ENCODE peak calls at places on chromosomes 11 and 22, in four cellular contexts. B is A549, K is IMR-90, X is HepG2. T is an unnamed sample.
A peak's percentile ranks its signal among the peaks of the same experiment; 100 is the strongest.

GRCh38 chr11:118648291-118648690 is 31.2 kb downstream of the TREH start:
- DNase-seq in B (no peak), K (no peak), X (no peak), T (no peak)

GRCh38 chr11:11045156-11045670 is 187.4 kb upstream of the ZBED5 start:
- DNase-seq in B (no peak), K (no peak), X (no peak), T (no peak)

GRCh38 chr11:8692417-8692816 is 9.8 kb downstream of the RPL27A start:
- DNase-seq in B (no peak), K (no peak), X (no peak), T (no peak)

GRCh38 chr22:46450931-46451660 is 86.3 kb downstream of the CELSR1 start:
- DNase-seq in B (no peak), K (no peak), X (no peak), T (no peak)

GRCh38 chr22:38870312-38870741 is 1.7 kb downstream of the CBX6 start:
- DNase-seq in B (peak; percentile 78), K (peak; percentile 78), X (peak; percentile 78), T (peak; percentile 90)

GRCh38 chr11:129440028-129440630 is 64.5 kb downstream of the BARX2 start:
- DNase-seq in B (peak; percentile 17), K (no peak), X (peak; percentile 26), T (no peak)

GRCh38 chr11:5059527-5059926 is at the start of gene OR52E2:
- DNase-seq in B (no peak), K (no peak), X (no peak), T (no peak)

GRCh38 chr22:37824674-37825641 is 1.8 kb downstream of the GALR3 start:
- DNase-seq in B (no peak), K (no peak), X (no peak), T (no peak)

GRCh38 chr11:38553033-38553432 is 1955.0 kb upstream of the RAG2 start:
- DNase-seq in B (no peak), K (no peak), X (no peak), T (no peak)

GRCh38 chr11:44950036-44950624 is 553 bp downstream of the TP53I11 start:
- DNase-seq in B (no peak), K (no peak), X (no peak), T (no peak)

GRCh38 chr11:20050551-20051333 is 109.5 kb downstream of the DBX1 start:
- DNase-seq in B (no peak), K (no peak), X (no peak), T (no peak)

GRCh38 chr11:106088896-106089295 is 11.4 kb downstream of the AASDHPPT start:
- DNase-seq in B (no peak), K (peak; percentile 75), X (no peak), T (no peak)

GRCh38 chr22:30306629-30307016 is 17.3 kb upstream of the CASTOR1 start:
- DNase-seq in B (no peak), K (no peak), X (no peak), T (no peak)

GRCh38 chr22:41367680-41368542 is 13.8 kb upstream of the TEF start:
- DNase-seq in B (no peak), K (peak; percentile 22), X (peak; percentile 39), T (no peak)
- TF ChIP-seq MAZ in B (no peak), K (no peak), X (no peak), T (no peak)

DNA sequence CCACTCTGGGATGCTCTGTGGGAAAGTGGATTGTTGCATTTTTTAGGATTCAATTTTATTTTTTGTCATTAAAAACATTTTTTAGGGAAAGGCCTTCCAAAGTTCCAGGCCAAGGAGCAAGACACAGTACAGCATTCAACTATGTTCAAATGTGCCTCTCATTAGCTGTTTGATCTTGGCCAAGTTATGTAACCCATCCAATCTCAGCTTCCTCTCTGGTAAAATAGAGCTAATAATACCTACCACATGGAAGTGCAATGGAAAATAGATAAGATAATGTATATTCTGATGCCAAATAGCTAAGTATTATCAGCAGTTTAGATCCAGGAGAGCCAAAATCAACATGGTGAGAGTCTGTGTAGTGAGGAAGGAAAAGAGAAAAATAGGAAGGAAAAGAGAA is 220.3 kb upstream of the SESN3 start:
- DNase-seq in B (no peak), K (no peak), X (no peak), T (no peak)
- TF ChIP-seq MAZ in B (no peak), K (no peak), X (no peak), T (no peak)

DNA sequence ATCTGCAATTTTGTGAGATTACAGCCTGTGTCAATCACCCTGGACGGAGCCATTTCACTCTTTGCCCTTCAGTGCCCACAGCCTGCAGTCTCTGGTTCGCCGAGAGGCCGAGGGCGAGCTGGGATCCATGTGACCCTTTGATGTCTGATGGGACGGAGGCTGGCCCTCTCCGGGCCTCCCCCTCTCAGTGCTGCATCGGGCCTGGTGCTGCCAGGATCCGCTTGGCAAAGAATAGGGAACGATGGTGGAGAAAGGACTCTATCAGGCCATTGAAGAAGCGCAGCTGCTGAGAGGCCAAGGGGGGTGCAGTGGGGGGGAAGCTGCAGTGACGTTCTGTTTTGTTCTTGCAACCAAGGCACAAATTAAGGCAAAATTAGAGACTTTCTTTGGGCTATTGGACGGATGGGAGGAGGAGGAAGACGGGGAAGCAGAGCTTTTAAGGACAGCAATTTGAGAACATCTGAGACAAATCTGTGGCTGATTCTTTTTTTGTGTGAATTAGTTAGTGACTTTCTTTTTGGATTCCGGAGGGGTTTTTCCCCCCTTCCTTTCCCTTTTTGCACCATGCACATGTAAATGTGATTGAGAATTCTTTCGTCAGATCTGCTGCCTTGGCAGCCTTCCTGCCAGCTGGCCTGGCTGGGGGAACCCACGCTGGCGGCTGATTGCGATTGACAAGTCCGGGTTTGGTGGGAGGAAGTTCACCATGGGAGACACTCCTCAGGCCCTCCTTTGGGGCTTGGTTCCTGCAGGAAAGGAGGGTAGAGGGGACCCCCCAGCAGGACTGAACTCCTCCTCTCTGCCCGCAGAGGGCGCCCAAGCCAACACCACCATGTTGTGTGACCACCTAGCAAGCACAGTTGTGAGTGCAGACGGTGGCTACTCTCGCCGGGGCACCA is 214.5 kb downstream of the NTM start:
- DNase-seq in B (no peak), K (no peak), X (no peak), T (peak; percentile 38)
- TF ChIP-seq MAZ in B (no peak), K (no peak), X (no peak), T (no peak)

GRCh38 chr22:35597692-35598395 is 19.3 kb downstream of the MB start:
- DNase-seq in B (no peak), K (no peak), X (no peak), T (no peak)
- TF ChIP-seq MAZ in B (no peak), K (no peak), X (no peak), T (no peak)

GRCh38 chr11:34564406-34564805 is 50.8 kb upstream of the ELF5 start:
- DNase-seq in B (no peak), K (peak; percentile 9), X (no peak), T (no peak)

GRCh38 chr11:34566736-34567135 is 53.1 kb upstream of the ELF5 start:
- DNase-seq in B (no peak), K (no peak), X (no peak), T (no peak)

GRCh38 chr11:34566209-34566551 is 52.6 kb upstream of the ELF5 start:
- DNase-seq in B (no peak), K (no peak), X (peak; percentile 25), T (no peak)

GRCh38 chr11:34564807-34565241 is 51.2 kb upstream of the ELF5 start:
- DNase-seq in B (no peak), K (no peak), X (peak; percentile 18), T (no peak)

DNA sequence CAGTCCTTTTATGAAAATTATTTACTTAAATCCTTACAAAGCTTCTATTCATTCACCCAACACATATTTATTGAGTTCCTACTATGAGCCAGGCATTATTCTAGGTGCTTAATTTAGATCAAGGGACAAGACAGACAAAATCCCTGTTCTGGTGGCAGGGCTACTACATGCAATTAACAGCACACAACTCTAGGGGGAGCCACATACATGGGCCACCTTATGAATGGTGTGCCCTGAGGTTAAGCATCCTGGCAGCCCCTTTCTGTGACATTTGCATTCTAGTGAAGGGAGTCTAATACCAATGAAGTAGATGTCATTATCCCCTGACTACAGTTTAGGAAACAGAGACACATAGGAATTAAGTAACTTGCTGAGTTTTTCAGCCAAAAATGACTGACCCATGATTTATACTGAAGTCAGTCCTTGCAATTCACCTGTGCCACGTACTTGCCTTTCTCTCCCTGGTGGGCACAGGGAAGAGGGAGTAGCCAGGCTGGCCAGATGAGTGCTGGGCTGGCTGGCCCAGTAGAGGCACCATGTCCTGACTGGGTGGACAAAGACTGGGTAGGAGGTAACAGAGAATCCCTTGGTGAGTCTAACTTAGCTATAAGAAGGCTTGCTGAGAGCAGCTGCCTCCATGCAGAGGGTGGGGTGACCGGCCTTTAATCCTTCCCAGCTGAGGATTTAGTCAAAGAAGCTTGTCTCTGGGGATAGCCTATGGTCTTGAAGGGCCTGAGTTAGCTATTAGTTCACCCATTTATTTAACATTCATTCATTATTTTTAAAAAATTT is 52.0 kb upstream of the ELF5 start:
- DNase-seq in B (peak; percentile 37), K (no peak), X (peak; percentile 34), T (peak; percentile 52)
- TF ChIP-seq MAZ in B (no peak), K (no peak), X (no peak), T (no peak)

GRCh38 chr11:1401656-1402221 is 12.0 kb downstream of the BRSK2 start:
- DNase-seq in B (peak; percentile 36), K (peak; percentile 48), X (peak; percentile 30), T (peak; percentile 71)
- TF ChIP-seq MAZ in B (no peak), K (peak; percentile 54), X (no peak), T (peak; percentile 37)

GRCh38 chr11:58057481-58057880 is 26.7 kb downstream of the OR6Q1 start:
- DNase-seq in B (no peak), K (peak; percentile 77), X (no peak), T (no peak)
- TF ChIP-seq MAZ in B (no peak), K (no peak), X (no peak), T (no peak)

T was measured in K562.